ENCODE peak calls at places on chromosome 5, in five cellular contexts. B is AG04450, Y is endodermal cell, W is cardiac muscle cell, I is psoas muscle. K is an unnamed sample.

GRCh38 chr5:112174959-112175594 is 244.0 kb downstream of the EPB41L4A start:
- DNase-seq in B (no peak), Y (peak), W (peak), I (peak), K (no peak)

GRCh38 chr5:39580702-39581498 is 156.1 kb upstream of the DAB2 start:
- DNase-seq in B (no peak), Y (no peak), W (no peak), I (no peak), K (peak)

GRCh38 chr5:115440782-115441451 is 103.7 kb downstream of the FEM1C start:
- DNase-seq in B (no peak), Y (no peak), W (no peak), I (no peak), K (no peak)

GRCh38 chr5:158224200-158224599 is 365.3 kb upstream of the CLINT1 start:
- DNase-seq in B (no peak), Y (no peak), W (no peak), I (no peak), K (no peak)

GRCh38 chr5:139443766-139444473 is 4.6 kb upstream of the DNAJC18 start:
- DNase-seq in B (peak), Y (no peak), W (no peak), I (no peak), K (no peak)

GRCh38 chr5:137304227-137304874 is 194.8 kb downstream of the SPOCK1 start:
- DNase-seq in B (no peak), Y (no peak), W (no peak), I (no peak), K (no peak)

GRCh38 chr5:82092-82491 is 9.9 kb upstream of the PLEKHG4B start:
- DNase-seq in B (no peak), Y (peak), W (peak), I (no peak), K (no peak)

GRCh38 chr5:37730896-37731455 is 108.9 kb downstream of the GDNF start:
- DNase-seq in B (no peak), Y (no peak), W (no peak), I (no peak), K (no peak)

GRCh38 chr5:103211858-103212500 is 46.6 kb upstream of the MACIR start:
- DNase-seq in B (no peak), Y (no peak), W (no peak), I (no peak), K (no peak)

GRCh38 chr5:2710910-2711309 is 40.6 kb downstream of the IRX2 start:
- DNase-seq in B (no peak), Y (no peak), W (no peak), I (no peak), K (no peak)

GRCh38 chr5:139022528-139022927 is 147.4 kb upstream of the LRRTM2 start:
- DNase-seq in B (no peak), Y (peak), W (no peak), I (peak), K (no peak)

GRCh38 chr5:6785861-6786180 is 72.6 kb downstream of the TENT4A start:
- DNase-seq in B (no peak), Y (no peak), W (no peak), I (no peak), K (no peak)

GRCh38 chr5:55584398-55585265 is 49.9 kb upstream of the PLPP1 start:
- DNase-seq in B (no peak), Y (no peak), W (no peak), I (no peak), K (no peak)

GRCh38 chr5:3595102-3595961 is at the start of gene IRX1:
- DNase-seq in B (no peak), Y (peak), W (peak), I (no peak), K (no peak)

GRCh38 chr5:80688648-80689420 is 34.1 kb upstream of the DHFR start:
- DNase-seq in B (no peak), Y (no peak), W (no peak), I (no peak), K (no peak)

GRCh38 chr5:80689627-80690026 is 34.8 kb upstream of the DHFR start:
- DNase-seq in B (no peak), Y (no peak), W (no peak), I (no peak), K (no peak)

GRCh38 chr5:80686757-80687156 is 32.0 kb upstream of the DHFR start:
- DNase-seq in B (no peak), Y (no peak), W (no peak), I (no peak), K (no peak)
- TF ChIP-seq CTCF in B (peak), Y (peak), W (peak), I (no peak), K (peak)

GRCh38 chr5:142114686-142115085 is 6.1 kb downstream of the NDFIP1 start:
- DNase-seq in B (no peak), Y (no peak), W (no peak), I (no peak), K (no peak)
- H3K4me3 ChIP-seq in B (no peak), Y (no peak), W (no peak), I (no peak), K (no peak)

GRCh38 chr5:77329664-77330430 is 119.4 kb downstream of the PDE8B start:
- DNase-seq in B (no peak), Y (no peak), W (no peak), I (no peak), K (no peak)
- TF ChIP-seq CTCF in B (no peak), Y (no peak), W (no peak), I (no peak), K (no peak)

DNA sequence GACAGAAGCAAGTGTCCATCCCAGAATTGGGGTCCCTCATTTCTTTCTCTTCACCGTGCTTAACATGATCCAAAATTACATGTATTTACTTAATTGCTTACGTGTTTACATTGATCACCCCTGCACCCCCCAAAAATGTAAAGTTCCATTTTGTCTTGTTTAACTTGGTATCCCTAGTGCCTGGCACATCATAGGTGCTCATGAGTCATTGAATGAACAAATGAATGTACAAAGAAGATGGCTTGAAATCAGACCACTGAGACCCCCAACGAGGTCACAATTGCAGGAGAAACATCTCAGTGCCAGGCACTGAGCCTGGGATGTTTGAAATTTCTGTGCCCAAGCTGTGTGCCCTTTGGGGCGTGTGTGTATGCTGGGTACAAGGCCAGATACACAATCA is 45.2 kb upstream of the NDFIP1 start:
- DNase-seq in B (no peak), Y (no peak), W (no peak), I (no peak), K (no peak)
- H3K4me3 ChIP-seq in B (no peak), Y (peak), W (no peak), I (peak), K (no peak)

GRCh38 chr5:124744170-124744911 is 2.1 kb downstream of the ZNF608 start:
- DNase-seq in B (no peak), Y (peak), W (no peak), I (peak), K (no peak)
- TF ChIP-seq CTCF in B (peak), Y (no peak), W (peak), I (no peak), K (no peak)

DNA sequence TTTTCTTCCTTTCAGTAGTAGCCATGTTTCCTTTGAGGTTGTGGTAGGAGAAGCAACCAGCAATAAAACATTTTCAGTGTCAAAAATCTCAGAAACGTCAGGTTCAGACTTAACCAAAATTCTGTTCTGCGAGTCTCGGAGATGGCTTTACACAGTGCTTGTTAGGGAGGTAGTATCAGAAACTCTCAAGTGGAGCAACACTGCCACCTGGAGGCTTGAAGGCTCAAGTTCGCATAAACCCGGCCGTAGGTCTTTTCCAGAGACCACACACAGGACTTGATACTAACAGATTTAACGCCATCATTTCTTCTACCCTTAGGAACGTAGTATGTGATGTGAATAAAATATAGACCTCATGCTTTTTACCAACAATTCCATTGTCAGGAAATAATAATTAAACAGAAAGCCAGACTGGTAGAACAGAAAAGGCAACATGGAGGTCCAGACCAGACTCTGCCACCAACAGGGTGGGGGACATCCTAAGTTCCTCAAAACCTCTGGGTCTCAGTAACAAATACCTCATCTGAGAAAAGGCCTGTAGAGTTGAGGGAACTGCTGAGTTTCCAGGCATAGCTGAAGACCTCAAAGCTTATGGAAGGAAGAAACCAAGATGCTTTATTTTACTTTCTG is 8.5 kb downstream of the PTGER4 start:
- DNase-seq in B (peak), Y (peak), W (peak), I (peak), K (no peak)
- H3K4me3 ChIP-seq in B (no peak), Y (no peak), W (no peak), I (peak), K (no peak)

GRCh38 chr5:32916648-32917047 is 205.5 kb downstream of the NPR3 start:
- DNase-seq in B (peak), Y (peak), W (no peak), I (no peak), K (peak)
- TF ChIP-seq CTCF in B (peak), Y (peak), W (peak), I (peak), K (peak)

K was measured in AG09309.